ENCODE peak calls at places on chromosomes 11 and 22, in ten cellular contexts. S is LoVo; P is HuH-7; F is stimulated activated CD4-positive, alpha-beta T cell treated with anti-CD3 and anti-CD28 coated beads, Interleukin-4, amount 100 ng/mL, for 48 hours; E is activated T-cell treated with anti-CD3 and anti-CD28 coated beads, Interleukin-2, amount 50 U/mL, for 24 hours; L is epithelial cell of esophagus; B is upper lobe of right lung; O is A549; N is EL; K is GDM1. D is an unnamed sample.

GRCh38 chr11:76236092-76237026 is 30.1 kb upstream of the WNT11 start:
- DNase-seq in N (peak), O (peak), B (peak), K (peak), F (peak), E (no peak), L (peak), P (peak), S (peak), D (peak)

GRCh38 chr22:50396751-50397370 is 53.7 kb downstream of the PPP6R2 start:
- DNase-seq in F (no peak), K (no peak), P (peak), L (no peak), S (no peak), B (no peak), N (no peak), O (peak), E (no peak), D (peak)

GRCh38 chr22:48753752-48754517 is 1073.7 kb downstream of the BRD1 start:
- DNase-seq in F (no peak), P (no peak), E (peak), K (no peak), O (no peak), L (no peak), S (no peak), N (no peak), B (no peak), D (no peak)

GRCh38 chr22:37428649-37429586 is 1.6 kb upstream of the ELFN2 start:
- DNase-seq in S (peak), L (peak), F (peak), E (peak), K (peak), B (no peak), O (peak), P (peak), N (peak), D (peak)

GRCh38 chr22:25159028-25159427 is 40.6 kb upstream of the CRYBB3 start:
- DNase-seq in S (no peak), N (peak), P (no peak), E (no peak), B (no peak), L (no peak), O (no peak), F (no peak), K (no peak), D (no peak)

GRCh38 chr22:17578129-17578754 is 14.9 kb downstream of the SLC25A18 start:
- DNase-seq in L (peak), F (no peak), K (no peak), E (no peak), P (no peak), O (no peak), B (peak), S (no peak), N (no peak), D (no peak)

GRCh38 chr22:43375951-43376455 is 32.8 kb upstream of the SCUBE1 start:
- DNase-seq in E (no peak), K (no peak), O (no peak), B (no peak), L (no peak), F (no peak), P (no peak), N (peak), S (no peak), D (no peak)

GRCh38 chr11:133382217-133382746 is 150.0 kb downstream of the OPCML start:
- DNase-seq in K (no peak), P (no peak), B (no peak), O (no peak), N (no peak), L (no peak), S (no peak), F (no peak), E (no peak), D (no peak)

GRCh38 chr22:37431811-37432707 is 4.8 kb upstream of the ELFN2 start:
- DNase-seq in F (peak), N (peak), K (no peak), L (peak), B (no peak), S (peak), P (no peak), O (peak), E (peak), D (no peak)

GRCh38 chr11:77669848-77670511 is 32.4 kb upstream of the CLNS1A start:
- DNase-seq in S (no peak), F (no peak), O (peak), B (no peak), L (peak), E (no peak), P (no peak), K (no peak), N (peak), D (peak)

GRCh38 chr11:59643390-59643789 is 25.4 kb downstream of the PATL1 start:
- DNase-seq in K (no peak), F (no peak), E (no peak), L (no peak), N (no peak), P (peak), O (no peak), S (no peak), B (no peak), D (no peak)

GRCh38 chr11:104891135-104891534 is 7.1 kb downstream of the CASP12 start:
- DNase-seq in S (no peak), E (no peak), B (no peak), F (no peak), L (no peak), P (no peak), N (peak), K (no peak), O (no peak), D (no peak)

GRCh38 chr11:1887451-1888346 is 4.0 kb downstream of the PRR33 start:
- DNase-seq in K (no peak), S (no peak), E (no peak), L (no peak), P (no peak), N (no peak), F (no peak), B (peak), O (no peak), D (no peak)

GRCh38 chr11:12893787-12894672 is 115.1 kb upstream of the RASSF10 start:
- DNase-seq in L (peak), P (peak), O (peak), S (peak), K (no peak), F (peak), B (peak), E (peak), N (peak), D (peak)

GRCh38 chr11:96162816-96163499 is 180.0 kb downstream of the MAML2 start:
- DNase-seq in E (no peak), K (no peak), S (no peak), O (no peak), P (no peak), B (no peak), F (no peak), L (peak), N (peak), D (no peak)

GRCh38 chr11:65853249-65853979 is 4.6 kb downstream of the CFL1 start:
- DNase-seq in K (no peak), B (peak), P (no peak), E (no peak), F (no peak), S (no peak), N (peak), L (no peak), O (no peak), D (no peak)

GRCh38 chr22:49892226-49892899 is 25.9 kb downstream of the ALG12 start:
- DNase-seq in N (no peak), F (no peak), L (no peak), B (peak), K (no peak), P (no peak), S (no peak), E (no peak), O (no peak), D (no peak)

D was measured in DMS53.